ENCODE peak calls at places on chromosomes 5 and 9, in nine cellular contexts. I is GM04504; Y is heart left ventricle; J is T-helper 1 cell; F is stimulated activated CD4-positive, alpha-beta T cell treated with anti-CD3 and anti-CD28 coated beads, Interleukin-2, amount 100 ng/mL, for 24 hours; D is central memory CD8-positive, alpha-beta T cell; N is sciatic nerve; Z is hypothalamus; R is upper lobe of right lung. O is an unnamed sample.

GRCh38 chr9:4489919-4490704 is at the start of gene SLC1A1:
- DNase-seq in Z (peak; percentile 46), D (no peak), I (no peak), N (peak; percentile 70), F (peak; percentile 48), J (peak; percentile 14), R (peak; percentile 87), Y (peak; percentile 78), O (peak; percentile 85)

GRCh38 chr5:33595303-33595702 is 154.5 kb downstream of the TARS1 start:
- DNase-seq in I (no peak), J (no peak), Y (no peak), N (no peak), F (no peak), D (no peak), Z (no peak), R (no peak), O (no peak)

GRCh38 chr9:8778356-8778755 is 978.8 kb upstream of the DMAC1 start:
- DNase-seq in I (no peak), Y (no peak), N (no peak), Z (no peak), F (no peak), R (no peak), D (no peak), J (no peak), O (no peak)

GRCh38 chr9:123358181-123358894 is 2.3 kb downstream of the CRB2 start:
- DNase-seq in J (no peak), D (no peak), R (no peak), N (no peak), F (no peak), Z (peak; percentile 83), Y (no peak), I (no peak), O (no peak)

GRCh38 chr5:54990751-54991349 is 5.5 kb upstream of the ESM1 start:
- DNase-seq in Z (no peak), D (no peak), Y (no peak), N (no peak), I (peak; percentile 59), R (no peak), J (no peak), F (no peak), O (no peak)

GRCh38 chr5:157476699-157477408 is 16.8 kb downstream of the NIPAL4 start:
- DNase-seq in J (no peak), Y (no peak), F (no peak), Z (peak; percentile 57), N (no peak), I (no peak), D (no peak), R (no peak), O (no peak)

GRCh38 chr9:131496844-131497425 is 5.8 kb upstream of the POMT1 start:
- DNase-seq in R (no peak), D (no peak), N (no peak), J (no peak), Y (no peak), I (no peak), Z (no peak), F (no peak), O (no peak)

GRCh38 chr9:124764774-124765438 is 6.2 kb downstream of the NR6A1 start:
- DNase-seq in Z (no peak), D (no peak), Y (no peak), R (no peak), N (no peak), I (no peak), F (no peak), J (no peak), O (no peak)

GRCh38 chr9:109424618-109425017 is 73.5 kb downstream of the PTPN3 start:
- DNase-seq in N (no peak), D (no peak), J (no peak), Y (no peak), F (no peak), R (no peak), Z (no peak), I (no peak), O (no peak)

GRCh38 chr5:173782671-173783101 is 105.5 kb upstream of the CPEB4 start:
- DNase-seq in J (no peak), I (no peak), Z (no peak), Y (no peak), R (no peak), F (no peak), N (no peak), D (no peak), O (no peak)

GRCh38 chr5:78387468-78388153 is 27.2 kb downstream of the SCAMP1 start:
- DNase-seq in D (no peak), N (no peak), R (no peak), I (no peak), J (no peak), Z (no peak), F (no peak), Y (peak; percentile 33), O (no peak)

GRCh38 chr5:88688242-88688959 is 194.6 kb downstream of the MEF2C start:
- DNase-seq in J (no peak), Z (no peak), R (no peak), D (no peak), Y (no peak), I (no peak), F (no peak), N (no peak), O (no peak)

GRCh38 chr5:4911646-4912403 is 228.3 kb upstream of the ADAMTS16 start:
- DNase-seq in D (no peak), R (no peak), F (no peak), Y (no peak), I (no peak), N (no peak), J (no peak), Z (no peak), O (no peak)

GRCh38 chr9:135262248-135262647 is 174.8 kb downstream of the OLFM1 start:
- DNase-seq in R (no peak), F (no peak), Z (no peak), I (no peak), N (no peak), J (no peak), Y (no peak), D (no peak), O (no peak)

GRCh38 chr5:8340739-8341344 is 471.9 kb downstream of the MTRR start:
- DNase-seq in F (no peak), D (no peak), J (no peak), N (no peak), I (no peak), Y (no peak), R (no peak), Z (no peak), O (no peak)

GRCh38 chr5:3336666-3337065 is 259.0 kb upstream of the IRX1 start:
- DNase-seq in Y (no peak), I (no peak), D (no peak), N (no peak), Z (no peak), F (no peak), R (no peak), J (no peak), O (no peak)

GRCh38 chr5:87081511-87082372 is 185.9 kb upstream of the RASA1 start:
- DNase-seq in R (no peak), Y (peak; percentile 23), J (no peak), N (no peak), D (no peak), I (no peak), F (peak; percentile 10), Z (peak; percentile 0), O (peak; percentile 48)

GRCh38 chr5:78060421-78060820 is 234.1 kb downstream of the AP3B1 start:
- DNase-seq in Z (no peak), Y (no peak), N (no peak), D (no peak), I (no peak), J (no peak), R (no peak), F (no peak), O (no peak)